ENCODE peak calls at places on chromosomes 3 and 15, in nine cellular contexts. F is IMR-90, O is HFF-Myc, B is RWPE2, E is heart right ventricle, M is fibroblast of pulmonary artery, K is uterus, H is adrenal gland, T is heart left ventricle. G is an unnamed sample.

GRCh38 chr3:129360705-129361460 is 67.6 kb downstream of the EFCAB12 start:
- DNase-seq in F (no peak), O (no peak), B (no peak), E (no peak), M (peak; percentile 21), K (no peak), H (no peak), T (no peak), G (no peak)

GRCh38 chr3:159280792-159281191 is 478.9 kb downstream of the MFSD1 start:
- DNase-seq in F (no peak), O (no peak), B (no peak), E (no peak), M (no peak), K (no peak), H (no peak), T (no peak), G (no peak)

GRCh38 chr3:40690696-40691597 is 166.2 kb downstream of the ZNF621 start:
- DNase-seq in F (no peak), O (no peak), B (no peak), E (peak; percentile 77), M (peak; percentile 17), K (peak; percentile 78), H (peak; percentile 42), T (peak; percentile 68), G (peak; percentile 43)

GRCh38 chr15:99167640-99168039 is 62.8 kb downstream of the SYNM start:
- DNase-seq in F (no peak), O (no peak), B (no peak), E (no peak), M (no peak), K (no peak), H (no peak), T (no peak), G (no peak)

GRCh38 chr3:196634851-196635250 is 4.6 kb upstream of the NRROS start:
- DNase-seq in F (no peak), O (no peak), B (no peak), E (no peak), M (no peak), K (no peak), H (no peak), T (no peak), G (no peak)

GRCh38 chr3:156445117-156445968 is 109.6 kb downstream of the SSR3 start:
- DNase-seq in F (no peak), O (no peak), B (no peak), E (no peak), M (no peak), K (no peak), H (no peak), T (no peak), G (no peak)

GRCh38 chr3:130933801-130934345 is 40.0 kb downstream of the ATP2C1 start:
- DNase-seq in F (peak; percentile 37), O (no peak), B (no peak), E (no peak), M (peak; percentile 18), K (no peak), H (no peak), T (no peak), G (no peak)

GRCh38 chr3:10437272-10437994 is 68.0 kb downstream of the ATP2B2 start:
- DNase-seq in F (peak; percentile 85), O (no peak), B (no peak), E (no peak), M (peak; percentile 20), K (no peak), H (no peak), T (no peak), G (peak; percentile 51)

GRCh38 chr3:125123455-125123854 is 67.7 kb upstream of the HEG1 start:
- DNase-seq in F (no peak), O (no peak), B (no peak), E (no peak), M (peak; percentile 56), K (no peak), H (no peak), T (no peak), G (no peak)

GRCh38 chr15:60507596-60508424 is 28.9 kb upstream of the ICE2 start:
- DNase-seq in F (peak; percentile 77), O (peak; percentile 53), B (no peak), E (no peak), M (peak; percentile 83), K (peak; percentile 32), H (peak; percentile 63), T (no peak), G (peak; percentile 77)

GRCh38 chr15:48940508-48940907 is 23.2 kb downstream of the SHC4 start:
- DNase-seq in F (peak; percentile 100), O (peak; percentile 96), B (no peak), E (no peak), M (peak; percentile 94), K (no peak), H (no peak), T (no peak), G (peak; percentile 100)

GRCh38 chr3:149460123-149460522 is 14.4 kb upstream of the TM4SF4 start:
- DNase-seq in F (no peak), O (no peak), B (no peak), E (no peak), M (peak; percentile 47), K (no peak), H (peak; percentile 54), T (peak; percentile 35), G (peak; percentile 24)

GRCh38 chr3:126989316-126990023 is 6.6 kb downstream of the PLXNA1 start:
- DNase-seq in F (no peak), O (no peak), B (no peak), E (no peak), M (no peak), K (no peak), H (no peak), T (no peak), G (no peak)

DNA sequence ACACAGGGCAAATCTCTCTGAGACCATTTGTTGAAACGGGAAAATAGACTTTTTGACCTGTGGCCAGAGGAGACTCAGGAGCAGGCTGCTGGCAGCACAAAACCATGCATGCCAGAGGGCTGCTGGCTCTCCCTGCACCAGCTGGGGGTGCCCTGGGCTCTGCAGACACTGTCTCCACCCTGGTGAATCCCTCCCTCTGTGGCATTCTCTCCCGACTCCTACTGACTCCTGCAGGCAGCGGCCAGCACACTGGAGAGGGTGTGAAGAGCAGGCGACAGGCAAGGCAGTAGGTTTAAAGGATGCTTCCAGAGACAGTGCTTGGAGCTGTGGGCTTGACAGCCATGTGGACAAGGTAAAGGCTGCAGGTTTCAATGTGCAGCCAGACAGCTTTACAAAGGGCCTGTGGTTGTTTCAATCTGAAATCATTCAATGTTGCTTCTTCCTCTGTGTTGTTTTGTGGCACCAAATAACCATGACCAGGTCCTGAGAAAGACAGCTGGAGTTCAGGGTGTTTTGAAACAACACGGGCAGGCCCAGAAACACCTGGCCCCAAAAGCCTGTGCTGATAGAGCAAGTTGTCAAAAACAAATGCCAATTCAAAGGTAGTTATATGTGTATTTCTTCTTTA is 431.0 kb upstream of the ATP10A start:
- DNase-seq in F (no peak), O (no peak), B (no peak), E (peak; percentile 19), M (no peak), K (no peak), H (no peak), T (peak; percentile 64), G (no peak)
- H3K4me3 ChIP-seq in F (no peak overlapping the region), O (no peak overlapping the region), B (no peak overlapping the region), E (no peak overlapping the region), M (no peak overlapping the region), K (no peak overlapping the region), H (no peak overlapping the region), T (no peak overlapping the region), G (no peak overlapping the region)

GRCh38 chr15:44541282-44541958 is 4.5 kb downstream of the EIF3J start:
- DNase-seq in F (peak; percentile 90), O (no peak), B (no peak), E (no peak), M (peak; percentile 90), K (no peak), H (no peak), T (no peak), G (peak; percentile 74)

GRCh38 chr15:44550256-44550655 is 13.3 kb downstream of the EIF3J start:
- DNase-seq in F (peak; percentile 55), O (no peak), B (no peak), E (no peak), M (peak; percentile 67), K (no peak), H (peak; percentile 0), T (no peak), G (peak; percentile 66)

GRCh38 chr15:44550734-44551133 is 13.8 kb downstream of the EIF3J start:
- DNase-seq in F (no peak), O (no peak), B (no peak), E (no peak), M (no peak), K (no peak), H (no peak), T (no peak), G (no peak)

GRCh38 chr15:44545934-44546802 is 9.2 kb downstream of the EIF3J start:
- DNase-seq in F (peak; percentile 52), O (no peak), B (no peak), E (no peak), M (peak; percentile 29), K (no peak), H (peak; percentile 55), T (no peak), G (peak; percentile 47)
- TF ChIP-seq CTCF in F (peak; percentile 38), O (peak; percentile 40), B (peak; percentile 68), E (no peak), M (peak; percentile 41), K (no peak), H (no peak), T (no peak), G (peak; percentile 46)

DNA sequence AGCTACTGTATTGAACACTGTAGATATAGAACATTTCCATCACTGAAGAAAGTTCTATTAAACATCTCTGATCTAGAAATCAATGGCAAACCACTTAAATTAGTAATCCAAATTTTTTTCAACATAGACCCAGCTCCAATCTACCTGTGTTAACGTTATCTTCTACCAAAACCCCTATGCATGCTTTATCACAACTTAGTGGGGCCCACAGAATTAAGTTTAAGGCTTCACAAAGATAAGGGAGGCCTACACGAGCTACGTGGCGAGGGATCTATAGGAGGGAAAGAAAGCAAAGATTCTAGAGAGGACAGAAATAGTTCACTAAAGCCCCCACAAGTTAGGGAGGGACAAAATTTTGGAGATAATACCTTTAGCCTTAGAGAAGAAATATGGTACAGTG is 116.1 kb downstream of the TFDP2 start:
- DNase-seq in F (no peak), O (no peak), B (no peak), E (no peak), M (no peak), K (no peak), H (no peak), T (no peak), G (no peak)
- H3K4me3 ChIP-seq in F (no peak overlapping the region), O (no peak overlapping the region), B (no peak overlapping the region), E (no peak overlapping the region), M (no peak overlapping the region), K (no peak overlapping the region), H (no peak overlapping the region), T (no peak overlapping the region), G (no peak overlapping the region)

DNA sequence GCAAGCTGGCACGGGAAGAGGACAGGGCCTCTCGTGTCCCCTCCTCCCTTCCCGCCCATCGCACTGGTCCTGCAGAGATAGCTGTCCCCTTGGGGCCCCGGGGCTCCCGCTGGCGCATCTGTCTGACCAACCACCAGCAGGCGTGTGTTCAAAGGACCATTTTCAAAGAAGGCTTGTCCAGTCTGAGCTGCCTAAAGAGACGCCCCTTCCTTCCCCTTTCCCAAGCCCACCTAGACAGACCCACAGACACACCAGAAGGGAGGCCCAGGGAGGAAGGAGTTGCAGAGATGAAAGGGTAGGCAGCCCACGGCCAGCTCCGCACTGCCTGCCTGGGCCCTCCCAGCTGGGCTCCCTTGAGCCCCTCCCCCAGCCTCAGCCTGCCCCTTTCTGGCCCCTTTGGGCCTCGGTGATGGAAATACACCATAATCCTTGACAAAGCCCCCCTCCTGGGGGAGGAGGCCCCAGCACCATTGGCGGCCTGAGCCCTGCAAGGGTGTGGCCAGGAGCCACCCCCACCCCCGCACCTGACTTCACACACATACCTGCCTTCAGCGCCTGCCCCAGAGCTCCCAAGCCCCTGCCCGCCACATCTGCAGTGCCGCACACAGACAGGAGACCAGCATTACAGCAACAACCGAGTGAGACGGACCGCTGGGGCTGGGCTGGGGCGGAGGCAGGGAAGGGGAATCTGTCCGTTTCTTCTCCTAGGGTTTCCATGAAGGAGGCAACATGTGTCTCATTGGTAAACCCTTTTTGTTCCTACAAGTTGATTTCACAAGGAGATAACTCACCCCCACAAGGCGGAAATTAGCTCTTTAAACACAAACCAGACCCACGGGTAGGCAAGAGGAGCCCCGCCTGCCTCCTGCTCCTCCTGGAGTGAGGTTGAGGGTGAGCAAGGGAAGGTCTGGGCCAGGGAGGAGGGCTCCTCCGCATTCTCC is at the start of gene STRA6:
- DNase-seq in F (no peak), O (no peak), B (no peak), E (no peak), M (no peak), K (no peak), H (no peak), T (no peak), G (peak; percentile 71)
- TF ChIP-seq CTCF in F (no peak), O (peak; percentile 4), B (no peak), E (no peak), M (no peak), K (no peak), H (no peak), T (no peak), G (no peak)